ENCODE peak calls at places on chromosome 4, in seven cellular contexts. One of them, this sample, is unnamed.

GRCh38 chr4:166277851-166278250 is 404.8 kb downstream of the TLL1 start:
- DNase-seq in CD8-positive, alpha-beta T cell: no peak
- DNase-seq in psoas muscle: no peak
- DNase-seq in foreskin fibroblast: no peak
- DNase-seq in CD8-positive, alpha-beta memory T cell: no peak
- DNase-seq in mucosa of descending colon: no peak
- DNase-seq in EL: peak; percentile 35
- DNase-seq in this sample: no peak

GRCh38 chr4:22170353-22170752 is 221.8 kb upstream of the KCNIP4 start:
- DNase-seq in CD8-positive, alpha-beta T cell: no peak
- DNase-seq in psoas muscle: no peak
- DNase-seq in foreskin fibroblast: peak; percentile 64
- DNase-seq in CD8-positive, alpha-beta memory T cell: no peak
- DNase-seq in mucosa of descending colon: no peak
- DNase-seq in EL: peak; percentile 62
- DNase-seq in this sample: no peak

GRCh38 chr4:4433941-4434340 is 47.0 kb downstream of the NSG1 start:
- DNase-seq in CD8-positive, alpha-beta T cell: no peak
- DNase-seq in psoas muscle: no peak
- DNase-seq in foreskin fibroblast: no peak
- DNase-seq in CD8-positive, alpha-beta memory T cell: no peak
- DNase-seq in mucosa of descending colon: no peak
- DNase-seq in EL: no peak
- DNase-seq in this sample: no peak

GRCh38 chr4:168514249-168514852 is 17.5 kb downstream of the PALLD start:
- DNase-seq in CD8-positive, alpha-beta T cell: no peak
- DNase-seq in psoas muscle: no peak
- DNase-seq in foreskin fibroblast: peak; percentile 56
- DNase-seq in CD8-positive, alpha-beta memory T cell: no peak
- DNase-seq in mucosa of descending colon: no peak
- DNase-seq in EL: peak; percentile 50
- DNase-seq in this sample: no peak

GRCh38 chr4:978957-979701 is 5.8 kb upstream of the DGKQ start:
- DNase-seq in CD8-positive, alpha-beta T cell: no peak
- DNase-seq in psoas muscle: no peak
- DNase-seq in foreskin fibroblast: peak; percentile 73
- DNase-seq in CD8-positive, alpha-beta memory T cell: no peak
- DNase-seq in mucosa of descending colon: no peak
- DNase-seq in EL: peak; percentile 35
- DNase-seq in this sample: peak; percentile 77

GRCh38 chr4:156388826-156389225 is 435.2 kb upstream of the CTSO start:
- DNase-seq in CD8-positive, alpha-beta T cell: no peak
- DNase-seq in psoas muscle: no peak
- DNase-seq in foreskin fibroblast: peak; percentile 63
- DNase-seq in CD8-positive, alpha-beta memory T cell: no peak
- DNase-seq in mucosa of descending colon: no peak
- DNase-seq in EL: peak; percentile 63
- DNase-seq in this sample: no peak

GRCh38 chr4:2787230-2788100 is 5.4 kb upstream of the SH3BP2 start:
- DNase-seq in CD8-positive, alpha-beta T cell: peak; percentile 70
- DNase-seq in psoas muscle: peak; percentile 63
- DNase-seq in foreskin fibroblast: no peak
- DNase-seq in CD8-positive, alpha-beta memory T cell: peak; percentile 73
- DNase-seq in mucosa of descending colon: no peak
- DNase-seq in EL: no peak
- DNase-seq in this sample: peak; percentile 80

GRCh38 chr4:153502584-153502983 is 36.4 kb downstream of the TMEM131L start:
- DNase-seq in CD8-positive, alpha-beta T cell: no peak
- DNase-seq in psoas muscle: no peak
- DNase-seq in foreskin fibroblast: peak; percentile 57
- DNase-seq in CD8-positive, alpha-beta memory T cell: no peak
- DNase-seq in mucosa of descending colon: no peak
- DNase-seq in EL: peak; percentile 45
- DNase-seq in this sample: no peak

GRCh38 chr4:16993966-16994840 is 95.8 kb upstream of the LDB2 start:
- DNase-seq in CD8-positive, alpha-beta T cell: no peak
- DNase-seq in psoas muscle: no peak
- DNase-seq in foreskin fibroblast: no peak
- DNase-seq in CD8-positive, alpha-beta memory T cell: no peak
- DNase-seq in mucosa of descending colon: no peak
- DNase-seq in EL: no peak
- DNase-seq in this sample: no peak

GRCh38 chr4:72314869-72315268 is 254.2 kb downstream of the ADAMTS3 start:
- DNase-seq in CD8-positive, alpha-beta T cell: no peak
- DNase-seq in psoas muscle: no peak
- DNase-seq in foreskin fibroblast: peak; percentile 93
- DNase-seq in CD8-positive, alpha-beta memory T cell: no peak
- DNase-seq in mucosa of descending colon: no peak
- DNase-seq in EL: peak; percentile 72
- DNase-seq in this sample: no peak

GRCh38 chr4:140078366-140078765 is 75.6 kb downstream of the MAML3 start:
- DNase-seq in CD8-positive, alpha-beta T cell: no peak
- DNase-seq in psoas muscle: peak; percentile 69
- DNase-seq in foreskin fibroblast: peak; percentile 59
- DNase-seq in CD8-positive, alpha-beta memory T cell: no peak
- DNase-seq in mucosa of descending colon: no peak
- DNase-seq in EL: no peak
- DNase-seq in this sample: no peak

GRCh38 chr4:141768954-141769353 is 132.6 kb downstream of the IL15 start:
- DNase-seq in CD8-positive, alpha-beta T cell: no peak
- DNase-seq in psoas muscle: no peak
- DNase-seq in foreskin fibroblast: peak; percentile 93
- DNase-seq in CD8-positive, alpha-beta memory T cell: no peak
- DNase-seq in mucosa of descending colon: no peak
- DNase-seq in EL: peak; percentile 77
- DNase-seq in this sample: no peak